ENCODE peak calls at places on chromosomes 2 and 18, in eight cellular contexts. One of them, this sample, is unnamed.

GRCh38 chr2:160367887-160368286 is 125.7 kb downstream of the RBMS1 start:
- DNase-seq in central memory CD4-positive, alpha-beta T cell: no peak
- DNase-seq in T-cell: no peak
- DNase-seq in EL: peak; percentile 97
- DNase-seq in T follicular helper cell: no peak
- DNase-seq in A172: peak; percentile 93
- DNase-seq in progenitor cell of endocrine pancreas: no peak
- DNase-seq in stromal cell of bone marrow: peak; percentile 80
- DNase-seq in this sample: no peak

GRCh38 chr2:96853321-96853720 is 4.5 kb downstream of the ANKRD39 start:
- DNase-seq in central memory CD4-positive, alpha-beta T cell: no peak
- DNase-seq in T-cell: no peak
- DNase-seq in EL: no peak
- DNase-seq in T follicular helper cell: no peak
- DNase-seq in A172: no peak
- DNase-seq in progenitor cell of endocrine pancreas: no peak
- DNase-seq in stromal cell of bone marrow: no peak
- DNase-seq in this sample: no peak

GRCh38 chr18:31557446-31557845 is 34.2 kb upstream of the TTR start:
- DNase-seq in central memory CD4-positive, alpha-beta T cell: no peak
- DNase-seq in T-cell: no peak
- DNase-seq in EL: no peak
- DNase-seq in T follicular helper cell: no peak
- DNase-seq in A172: no peak
- DNase-seq in progenitor cell of endocrine pancreas: no peak
- DNase-seq in stromal cell of bone marrow: no peak
- DNase-seq in this sample: no peak

GRCh38 chr2:224357098-224357901 is 44.6 kb downstream of the FAM124B start:
- DNase-seq in central memory CD4-positive, alpha-beta T cell: peak; percentile 51
- DNase-seq in T-cell: no peak
- DNase-seq in EL: peak; percentile 56
- DNase-seq in T follicular helper cell: peak; percentile 24
- DNase-seq in A172: peak; percentile 58
- DNase-seq in progenitor cell of endocrine pancreas: peak; percentile 35
- DNase-seq in stromal cell of bone marrow: no peak
- DNase-seq in this sample: peak; percentile 27

GRCh38 chr2:108919571-108920373 is 69.2 kb downstream of the EDAR start:
- DNase-seq in central memory CD4-positive, alpha-beta T cell: no peak
- DNase-seq in T-cell: no peak
- DNase-seq in EL: no peak
- DNase-seq in T follicular helper cell: no peak
- DNase-seq in A172: no peak
- DNase-seq in progenitor cell of endocrine pancreas: no peak
- DNase-seq in stromal cell of bone marrow: no peak
- DNase-seq in this sample: no peak

GRCh38 chr2:15651367-15651727 is 59.7 kb downstream of the DDX1 start:
- DNase-seq in central memory CD4-positive, alpha-beta T cell: no peak
- DNase-seq in T-cell: no peak
- DNase-seq in EL: no peak
- DNase-seq in T follicular helper cell: no peak
- DNase-seq in A172: no peak
- DNase-seq in progenitor cell of endocrine pancreas: no peak
- DNase-seq in stromal cell of bone marrow: no peak
- DNase-seq in this sample: no peak

GRCh38 chr18:77103991-77104521 is 28.5 kb downstream of the MBP start:
- DNase-seq in central memory CD4-positive, alpha-beta T cell: no peak
- DNase-seq in T-cell: no peak
- DNase-seq in EL: peak; percentile 23
- DNase-seq in T follicular helper cell: no peak
- DNase-seq in A172: no peak
- DNase-seq in progenitor cell of endocrine pancreas: no peak
- DNase-seq in stromal cell of bone marrow: no peak
- DNase-seq in this sample: no peak

GRCh38 chr18:3790702-3791101 is 340.7 kb downstream of the TGIF1 start:
- DNase-seq in central memory CD4-positive, alpha-beta T cell: no peak
- DNase-seq in T-cell: no peak
- DNase-seq in EL: no peak
- DNase-seq in T follicular helper cell: no peak
- DNase-seq in A172: peak; percentile 67
- DNase-seq in progenitor cell of endocrine pancreas: no peak
- DNase-seq in stromal cell of bone marrow: no peak
- DNase-seq in this sample: no peak

GRCh38 chr2:127092951-127093516 is 13.9 kb downstream of the BIN1 start:
- DNase-seq in central memory CD4-positive, alpha-beta T cell: no peak
- DNase-seq in T-cell: no peak
- DNase-seq in EL: no peak
- DNase-seq in T follicular helper cell: no peak
- DNase-seq in A172: no peak
- DNase-seq in progenitor cell of endocrine pancreas: no peak
- DNase-seq in stromal cell of bone marrow: no peak
- DNase-seq in this sample: no peak

GRCh38 chr2:10141736-10142639 is 19.4 kb downstream of the RRM2 start:
- DNase-seq in central memory CD4-positive, alpha-beta T cell: peak; percentile 49
- DNase-seq in T-cell: peak; percentile 19
- DNase-seq in EL: no peak
- DNase-seq in T follicular helper cell: no peak
- DNase-seq in A172: no peak
- DNase-seq in progenitor cell of endocrine pancreas: no peak
- DNase-seq in stromal cell of bone marrow: no peak
- DNase-seq in this sample: peak; percentile 35

GRCh38 chr2:168796583-168797285 is 5.7 kb upstream of the NOSTRIN start:
- DNase-seq in central memory CD4-positive, alpha-beta T cell: no peak
- DNase-seq in T-cell: no peak
- DNase-seq in EL: no peak
- DNase-seq in T follicular helper cell: no peak
- DNase-seq in A172: no peak
- DNase-seq in progenitor cell of endocrine pancreas: no peak
- DNase-seq in stromal cell of bone marrow: no peak
- DNase-seq in this sample: no peak

GRCh38 chr2:207489251-207489650 is 40.5 kb upstream of the CREB1 start:
- DNase-seq in central memory CD4-positive, alpha-beta T cell: no peak
- DNase-seq in T-cell: no peak
- DNase-seq in EL: no peak
- DNase-seq in T follicular helper cell: no peak
- DNase-seq in A172: no peak
- DNase-seq in progenitor cell of endocrine pancreas: no peak
- DNase-seq in stromal cell of bone marrow: no peak
- DNase-seq in this sample: no peak

GRCh38 chr2:174522553-174522952 is 35.7 kb upstream of the GPR155 start:
- DNase-seq in central memory CD4-positive, alpha-beta T cell: peak; percentile 1
- DNase-seq in T-cell: no peak
- DNase-seq in EL: no peak
- DNase-seq in T follicular helper cell: no peak
- DNase-seq in A172: peak; percentile 10
- DNase-seq in progenitor cell of endocrine pancreas: no peak
- DNase-seq in stromal cell of bone marrow: no peak
- DNase-seq in this sample: no peak

GRCh38 chr18:13893418-13893760 is 21.9 kb downstream of the MC2R start:
- DNase-seq in central memory CD4-positive, alpha-beta T cell: no peak
- DNase-seq in T-cell: no peak
- DNase-seq in EL: no peak
- DNase-seq in T follicular helper cell: no peak
- DNase-seq in A172: no peak
- DNase-seq in progenitor cell of endocrine pancreas: no peak
- DNase-seq in stromal cell of bone marrow: no peak
- DNase-seq in this sample: no peak

GRCh38 chr2:55357907-55358306 is 61.7 kb downstream of the CCDC88A start:
- DNase-seq in central memory CD4-positive, alpha-beta T cell: no peak
- DNase-seq in T-cell: no peak
- DNase-seq in EL: peak; percentile 8
- DNase-seq in T follicular helper cell: no peak
- DNase-seq in A172: peak; percentile 20
- DNase-seq in progenitor cell of endocrine pancreas: no peak
- DNase-seq in stromal cell of bone marrow: no peak
- DNase-seq in this sample: no peak

GRCh38 chr2:42216712-42217111 is 47.6 kb downstream of the EML4 start:
- DNase-seq in central memory CD4-positive, alpha-beta T cell: no peak
- DNase-seq in T-cell: no peak
- DNase-seq in EL: peak; percentile 40
- DNase-seq in T follicular helper cell: no peak
- DNase-seq in A172: no peak
- DNase-seq in progenitor cell of endocrine pancreas: no peak
- DNase-seq in stromal cell of bone marrow: peak; percentile 70
- DNase-seq in this sample: no peak

GRCh38 chr2:211879323-211879722 is 659.3 kb downstream of the ERBB4 start:
- DNase-seq in central memory CD4-positive, alpha-beta T cell: no peak
- DNase-seq in T-cell: no peak
- DNase-seq in EL: no peak
- DNase-seq in T follicular helper cell: no peak
- DNase-seq in A172: no peak
- DNase-seq in progenitor cell of endocrine pancreas: no peak
- DNase-seq in stromal cell of bone marrow: peak; percentile 19
- DNase-seq in this sample: no peak

GRCh38 chr2:100821255-100821912 is 1.4 kb downstream of the NPAS2 start:
- DNase-seq in central memory CD4-positive, alpha-beta T cell: no peak
- DNase-seq in T-cell: no peak
- DNase-seq in EL: no peak
- DNase-seq in T follicular helper cell: no peak
- DNase-seq in A172: no peak
- DNase-seq in progenitor cell of endocrine pancreas: no peak
- DNase-seq in stromal cell of bone marrow: no peak
- DNase-seq in this sample: no peak